ENCODE peak calls at places on chromosomes 7 and 10, in six cellular contexts. V is OCI-LY7, W is nephron progenitor cell, S is GM13976, D is MM.1S, F is heart right ventricle. N is an unnamed sample.

GRCh38 chr10:37667736-37668135 is 189.7 kb downstream of the ZNF248 start:
- DNase-seq in D (no peak), F (no peak), S (no peak), V (peak), W (no peak), N (no peak)

GRCh38 chr7:46811529-46811928 is 770.4 kb downstream of the TNS3 start:
- DNase-seq in V (no peak), F (peak), D (no peak), S (no peak), W (no peak), N (no peak)

GRCh38 chr7:132160525-132161230 is 415.6 kb downstream of the PLXNA4 start:
- DNase-seq in V (no peak), W (no peak), F (no peak), S (no peak), D (no peak), N (no peak)

GRCh38 chr10:12588091-12588850 is 238.9 kb downstream of the CAMK1D start:
- DNase-seq in S (no peak), F (no peak), V (no peak), D (no peak), W (no peak), N (no peak)

GRCh38 chr10:97529685-97530465 is 31.2 kb downstream of the UBTD1 start:
- DNase-seq in S (no peak), V (no peak), D (no peak), W (no peak), F (no peak), N (no peak)

GRCh38 chr7:18361756-18362155 is 133.8 kb upstream of the HDAC9 start:
- DNase-seq in S (no peak), W (peak), V (no peak), F (no peak), D (no peak), N (no peak)

GRCh38 chr7:153514006-153514405 is 538.2 kb upstream of the DPP6 start:
- DNase-seq in V (no peak), D (no peak), F (no peak), S (no peak), W (no peak), N (no peak)

GRCh38 chr7:68269410-68269809 is 1272.8 kb downstream of the TYW1 start:
- DNase-seq in F (no peak), D (no peak), W (no peak), S (no peak), V (no peak), N (no peak)

GRCh38 chr10:114550756-114551290 is 107.3 kb downstream of the ABLIM1 start:
- DNase-seq in W (no peak), F (no peak), V (peak), S (no peak), D (peak), N (no peak)

GRCh38 chr7:30684351-30684750 is 2.1 kb upstream of the CRHR2 start:
- DNase-seq in F (no peak), D (no peak), S (no peak), W (no peak), V (no peak), N (no peak)

GRCh38 chr10:1230138-1230537 is 174.0 kb downstream of the WDR37 start:
- DNase-seq in S (no peak), F (no peak), V (no peak), D (no peak), W (no peak), N (no peak)

GRCh38 chr7:65731129-65731528 is 141.7 kb upstream of the VKORC1L1 start:
- DNase-seq in W (no peak), D (no peak), S (no peak), V (no peak), F (no peak), N (no peak)

GRCh38 chr10:35640474-35640873 is 1.6 kb downstream of the FZD8 start:
- DNase-seq in F (peak), S (peak), V (peak), D (peak), W (peak), N (no peak)

GRCh38 chr10:29957887-29958330 is 101.5 kb downstream of the JCAD start:
- DNase-seq in D (no peak), W (peak), F (peak), S (no peak), V (no peak), N (no peak)

GRCh38 chr7:51140203-51140938 is 176.2 kb downstream of the COBL start:
- DNase-seq in F (no peak), S (no peak), D (no peak), V (no peak), W (no peak), N (no peak)

GRCh38 chr10:103560886-103561285 is 67.4 kb downstream of the NEURL1 start:
- DNase-seq in W (no peak), S (no peak), V (no peak), D (no peak), F (no peak), N (no peak)

GRCh38 chr10:131841131-131841661 is 59.6 kb upstream of the PPP2R2D start:
- DNase-seq in V (no peak), W (no peak), S (no peak), D (no peak), F (no peak), N (no peak)

GRCh38 chr10:51074238-51075028 is at the start of gene PRKG1:
- DNase-seq in F (peak), D (peak), W (peak), S (peak), V (no peak), N (peak)

GRCh38 chr7:38478404-38478803 is 152.8 kb downstream of the AMPH start:
- DNase-seq in F (no peak), D (no peak), S (no peak), V (no peak), W (no peak), N (no peak)

GRCh38 chr7:141362580-141363435 is 188.4 kb upstream of the AGK start:
- DNase-seq in V (no peak), F (peak), D (no peak), S (no peak), W (no peak), N (no peak)

GRCh38 chr7:152103691-152104090 is 78.2 kb downstream of the GALNT11 start:
- DNase-seq in V (no peak), W (no peak), D (no peak), S (no peak), F (no peak), N (no peak)

GRCh38 chr10:30413996-30414576 is 19.9 kb upstream of the MAP3K8 start:
- DNase-seq in D (peak), F (peak), W (no peak), V (peak), S (peak), N (no peak)

GRCh38 chr7:21883069-21883468 is 62.6 kb downstream of the CDCA7L start:
- DNase-seq in D (no peak), V (no peak), F (no peak), W (no peak), S (no peak), N (no peak)
- TF ChIP-seq CTCF in D (no peak), V (peak), F (no peak), W (peak), S (no peak), N (no peak)

DNA sequence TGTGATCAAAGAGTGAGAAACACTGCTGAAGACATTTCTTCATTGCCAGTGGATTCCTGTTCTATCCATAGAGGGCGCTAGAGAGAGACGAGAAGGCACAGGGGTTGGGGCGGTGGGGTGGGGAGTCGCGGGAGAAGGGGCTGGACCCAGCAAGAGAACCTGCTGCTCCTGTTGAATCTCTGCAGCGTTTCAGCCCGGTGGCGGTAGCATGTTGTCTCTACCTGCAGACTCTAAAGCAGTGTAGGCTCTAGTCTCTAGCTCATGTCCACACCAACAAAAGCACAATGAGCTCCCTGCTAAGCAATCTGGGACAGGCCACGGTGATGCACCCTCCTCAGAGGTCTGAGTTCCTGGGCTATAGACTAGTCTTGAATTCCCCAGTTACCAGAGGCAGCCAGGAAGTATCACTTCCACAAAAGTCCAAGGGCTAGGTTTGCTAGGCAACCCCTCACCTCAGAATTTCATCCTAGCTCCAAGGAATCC is 167.7 kb downstream of the DGKB start:
- DNase-seq in S (no peak), W (peak), V (no peak), D (no peak), F (no peak), N (no peak)
- TF ChIP-seq CTCF in S (no peak), W (peak), V (peak), D (peak), F (no peak), N (no peak)

DNA sequence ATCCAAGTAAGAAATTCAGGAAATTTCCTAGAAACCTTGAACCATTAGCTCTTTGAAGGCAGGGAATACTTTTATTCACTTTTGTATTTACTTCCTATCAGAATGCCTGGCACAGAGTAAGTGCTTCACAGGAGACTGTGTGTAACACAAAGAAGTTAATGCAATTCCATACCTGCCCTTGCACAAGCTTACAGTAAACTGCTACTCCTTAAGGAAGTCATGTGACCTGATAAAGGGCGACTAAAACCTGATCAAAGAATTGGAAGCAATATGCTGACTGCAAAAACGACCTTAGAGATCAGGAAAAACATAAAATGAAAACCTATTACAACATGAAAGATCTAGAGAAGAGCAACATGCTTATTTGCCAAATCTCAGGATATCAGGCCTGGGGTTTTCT is 178.2 kb upstream of the HPS1 start:
- DNase-seq in D (no peak), V (no peak), W (no peak), F (no peak), S (no peak), N (no peak)
- TF ChIP-seq CTCF in D (no peak), V (no peak), W (no peak), F (no peak), S (no peak), N (no peak)

GRCh38 chr7:80047856-80048459 is 86.7 kb upstream of the GNAI1 start:
- DNase-seq in W (no peak), V (no peak), D (peak), S (no peak), F (no peak), N (no peak)
- TF ChIP-seq CTCF in W (no peak), V (peak), D (peak), S (no peak), F (peak), N (no peak)

GRCh38 chr7:42090806-42091205 is 146.2 kb downstream of the GLI3 start:
- DNase-seq in F (no peak), S (no peak), D (no peak), W (no peak), V (no peak), N (no peak)
- TF ChIP-seq CTCF in F (no peak), S (no peak), D (no peak), W (no peak), V (no peak), N (no peak)

GRCh38 chr7:34900891-34901493 is 136.3 kb downstream of the DPY19L1 start:
- DNase-seq in V (peak), F (peak), S (peak), D (no peak), W (no peak), N (no peak)
- TF ChIP-seq CTCF in V (peak), F (peak), S (peak), D (peak), W (no peak), N (no peak)

DNA sequence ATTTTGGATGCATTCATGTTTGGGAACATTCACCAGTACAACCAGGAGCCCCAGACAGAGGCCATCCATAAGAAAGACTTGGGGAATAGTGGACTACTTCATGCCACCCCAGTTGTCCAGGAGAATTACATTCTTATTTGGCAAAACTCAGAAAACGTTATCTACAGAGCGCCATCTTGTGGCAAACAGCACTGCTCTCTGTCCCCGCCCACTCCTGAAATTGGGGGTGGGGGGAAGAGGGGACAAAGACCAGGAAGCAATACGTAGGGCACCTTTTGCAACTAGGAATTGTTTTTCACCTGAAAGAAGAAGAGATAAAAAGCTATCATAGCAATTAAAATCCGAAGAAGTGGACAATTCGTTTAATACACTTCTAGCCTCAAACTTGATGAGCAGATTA is 134.6 kb upstream of the MGMT start:
- DNase-seq in V (peak), D (no peak), F (no peak), W (no peak), S (no peak), N (no peak)
- TF ChIP-seq CTCF in V (peak), D (peak), F (peak), W (peak), S (no peak), N (no peak)

DNA sequence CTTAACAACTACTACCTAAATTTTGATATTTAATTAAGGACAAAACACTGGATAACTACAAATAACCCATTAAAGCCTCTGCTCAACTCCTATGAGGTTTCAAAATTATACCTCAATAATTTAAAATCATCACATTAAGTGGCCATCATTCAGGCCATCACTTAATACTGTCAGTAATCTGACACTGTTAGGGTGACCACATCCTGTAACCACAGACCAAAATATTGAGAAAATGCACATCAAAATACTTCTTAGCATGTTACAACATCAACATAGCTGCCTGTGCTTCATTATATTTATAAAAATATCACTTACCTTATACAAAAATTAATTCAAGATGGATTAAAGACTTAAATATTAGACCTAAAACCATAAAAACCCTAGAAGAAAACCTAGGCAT is 23.3 kb downstream of the SEM1 start:
- DNase-seq in S (no peak), V (no peak), W (no peak), F (no peak), D (no peak), N (no peak)
- TF ChIP-seq CTCF in S (no peak), V (no peak), W (no peak), F (no peak), D (no peak), N (no peak)

DNA sequence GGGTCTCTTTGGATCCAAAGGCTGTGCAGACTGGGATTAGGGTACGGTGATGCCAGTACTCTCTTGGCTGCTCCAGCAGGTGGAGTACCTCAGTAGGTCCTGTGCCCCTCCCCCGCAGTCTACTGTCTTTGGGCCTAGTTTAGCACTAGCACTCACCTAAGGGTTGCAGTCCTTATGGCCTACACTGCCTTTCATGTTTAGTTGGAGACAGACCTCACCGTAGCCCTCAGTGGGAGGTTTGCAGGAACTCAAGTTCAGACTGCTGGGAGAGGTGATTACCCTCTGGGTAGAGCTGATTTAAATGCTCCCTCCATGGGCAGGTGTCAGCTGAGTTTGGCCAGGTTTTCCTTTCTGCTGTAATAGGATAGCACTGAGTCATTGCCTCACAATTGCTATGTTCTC is 210.8 kb upstream of the TMEM196 start:
- DNase-seq in F (no peak), V (peak), S (no peak), D (no peak), W (no peak), N (no peak)
- TF ChIP-seq CTCF in F (no peak), V (peak), S (no peak), D (peak), W (no peak), N (no peak)